ENCODE peak calls at places on chromosomes 12 and 14, in six cellular contexts. One of them, this sample, is unnamed.

GRCh38 chr12:124321556-124322270 is 26.8 kb downstream of the RFLNA start:
- DNase-seq in transverse colon: no peak
- DNase-seq in mammary epithelial cell: peak; percentile 9
- DNase-seq in right atrium auricular region: no peak
- DNase-seq in IMR-90: peak; percentile 19
- DNase-seq in heart right ventricle: no peak
- DNase-seq in this sample: no peak

GRCh38 chr12:121092034-121092433 is 40.6 kb upstream of the P2RX7 start:
- DNase-seq in mammary epithelial cell: no peak
- DNase-seq in right atrium auricular region: peak; percentile 30
- DNase-seq in heart right ventricle: no peak
- DNase-seq in transverse colon: no peak
- DNase-seq in IMR-90: no peak
- DNase-seq in this sample: no peak

GRCh38 chr14:55546212-55546874 is 33.7 kb upstream of the KTN1 start:
- DNase-seq in transverse colon: no peak
- DNase-seq in IMR-90: no peak
- DNase-seq in right atrium auricular region: no peak
- DNase-seq in heart right ventricle: no peak
- DNase-seq in mammary epithelial cell: no peak
- DNase-seq in this sample: no peak

GRCh38 chr12:112577473-112578334 is 159.0 kb downstream of the PTPN11 start:
- DNase-seq in heart right ventricle: no peak
- DNase-seq in right atrium auricular region: no peak
- DNase-seq in transverse colon: no peak
- DNase-seq in mammary epithelial cell: no peak
- DNase-seq in IMR-90: no peak
- DNase-seq in this sample: no peak

GRCh38 chr12:32025906-32026305 is 66.7 kb downstream of the RESF1 start:
- DNase-seq in IMR-90: no peak
- DNase-seq in heart right ventricle: no peak
- DNase-seq in transverse colon: peak; percentile 10
- DNase-seq in right atrium auricular region: no peak
- DNase-seq in mammary epithelial cell: no peak
- DNase-seq in this sample: no peak

GRCh38 chr12:131096681-131097181 is 143.0 kb downstream of the ADGRD1 start:
- DNase-seq in right atrium auricular region: no peak
- DNase-seq in heart right ventricle: no peak
- DNase-seq in IMR-90: no peak
- DNase-seq in mammary epithelial cell: no peak
- DNase-seq in transverse colon: no peak
- DNase-seq in this sample: no peak

GRCh38 chr12:16913832-16914490 is 308.0 kb upstream of the LMO3 start:
- DNase-seq in right atrium auricular region: no peak
- DNase-seq in mammary epithelial cell: peak; percentile 43
- DNase-seq in transverse colon: no peak
- DNase-seq in IMR-90: no peak
- DNase-seq in heart right ventricle: no peak
- DNase-seq in this sample: no peak

GRCh38 chr12:5599378-5599777 is 167.5 kb downstream of the NTF3 start:
- DNase-seq in IMR-90: no peak
- DNase-seq in right atrium auricular region: no peak
- DNase-seq in mammary epithelial cell: no peak
- DNase-seq in transverse colon: no peak
- DNase-seq in heart right ventricle: no peak
- DNase-seq in this sample: no peak

GRCh38 chr14:100467939-100468338 is 119.3 kb downstream of the BEGAIN start:
- DNase-seq in mammary epithelial cell: no peak
- DNase-seq in right atrium auricular region: peak; percentile 46
- DNase-seq in IMR-90: no peak
- DNase-seq in transverse colon: no peak
- DNase-seq in heart right ventricle: no peak
- DNase-seq in this sample: no peak

GRCh38 chr12:132491349-132491663 is 1.4 kb downstream of the FBRSL1 start:
- DNase-seq in heart right ventricle: no peak
- DNase-seq in mammary epithelial cell: no peak
- DNase-seq in right atrium auricular region: no peak
- DNase-seq in transverse colon: no peak
- DNase-seq in IMR-90: no peak
- DNase-seq in this sample: no peak

GRCh38 chr12:132493482-132494178 is 3.7 kb downstream of the FBRSL1 start:
- DNase-seq in mammary epithelial cell: no peak
- DNase-seq in right atrium auricular region: no peak
- DNase-seq in transverse colon: no peak
- DNase-seq in IMR-90: no peak
- DNase-seq in heart right ventricle: no peak
- DNase-seq in this sample: no peak

GRCh38 chr12:132491761-132492378 is 1.9 kb downstream of the FBRSL1 start:
- DNase-seq in heart right ventricle: no peak
- DNase-seq in right atrium auricular region: no peak
- DNase-seq in mammary epithelial cell: no peak
- DNase-seq in IMR-90: no peak
- DNase-seq in transverse colon: no peak
- DNase-seq in this sample: no peak

GRCh38 chr12:132492951-132493350 is 3.0 kb downstream of the FBRSL1 start:
- DNase-seq in heart right ventricle: no peak
- DNase-seq in transverse colon: no peak
- DNase-seq in right atrium auricular region: no peak
- DNase-seq in mammary epithelial cell: no peak
- DNase-seq in IMR-90: no peak
- DNase-seq in this sample: no peak

GRCh38 chr12:132492522-132492921 is 2.6 kb downstream of the FBRSL1 start:
- DNase-seq in IMR-90: no peak
- DNase-seq in heart right ventricle: no peak
- DNase-seq in mammary epithelial cell: no peak
- DNase-seq in right atrium auricular region: no peak
- DNase-seq in transverse colon: peak; percentile 35
- DNase-seq in this sample: no peak
- H3K4me3 ChIP-seq in IMR-90: no peak overlapping the region
- H3K4me3 ChIP-seq in heart right ventricle: no peak overlapping the region
- H3K4me3 ChIP-seq in mammary epithelial cell: no peak overlapping the region
- H3K4me3 ChIP-seq in right atrium auricular region: peak overlapping the region; percentile 69
- H3K4me3 ChIP-seq in transverse colon: no peak overlapping the region
- H3K4me3 ChIP-seq in this sample: peak overlapping the region; percentile 88

DNA sequence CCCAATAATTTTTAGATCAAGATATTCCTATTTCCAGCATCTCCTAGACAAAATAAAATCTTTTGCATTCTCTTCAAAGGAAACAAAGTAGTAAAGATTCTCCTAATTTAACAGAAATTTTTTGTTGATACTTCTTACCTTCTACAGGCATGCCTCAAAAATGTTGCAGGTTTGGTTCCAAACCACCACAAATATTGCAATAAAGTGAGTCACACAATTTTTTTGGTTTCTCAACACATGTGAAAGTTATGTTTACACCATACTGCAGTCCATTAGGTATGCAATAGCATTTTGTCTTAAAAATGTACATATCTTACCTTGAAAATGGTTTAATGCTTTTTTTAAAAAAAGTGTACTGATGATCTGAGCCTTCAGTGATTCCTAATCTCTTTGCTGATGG is 65.6 kb upstream of the USP15 start:
- DNase-seq in IMR-90: no peak
- DNase-seq in transverse colon: no peak
- DNase-seq in mammary epithelial cell: peak; percentile 86
- DNase-seq in right atrium auricular region: no peak
- DNase-seq in heart right ventricle: no peak
- DNase-seq in this sample: no peak
- H3K4me1 ChIP-seq in IMR-90: peaks cover 2% of the 10 kb centered on the region
- H3K4me1 ChIP-seq in transverse colon: peaks cover 21% of the 10 kb centered on the region
- H3K4me1 ChIP-seq in mammary epithelial cell: peaks cover 44% of the 10 kb centered on the region
- H3K4me1 ChIP-seq in right atrium auricular region: peaks cover 21% of the 10 kb centered on the region
- H3K4me1 ChIP-seq in heart right ventricle: peaks cover 21% of the 10 kb centered on the region
- H3K4me1 ChIP-seq in this sample: peaks cover 25% of the 10 kb centered on the region

GRCh38 chr12:50221228-50222008 is 54.2 kb upstream of the CERS5 start:
- DNase-seq in IMR-90: peak; percentile 91
- DNase-seq in right atrium auricular region: no peak
- DNase-seq in heart right ventricle: no peak
- DNase-seq in mammary epithelial cell: peak; percentile 66
- DNase-seq in transverse colon: no peak
- DNase-seq in this sample: no peak
- H3K4me3 ChIP-seq in IMR-90: peak overlapping the region; percentile 75
- H3K4me3 ChIP-seq in right atrium auricular region: peak overlapping the region; percentile 39
- H3K4me3 ChIP-seq in heart right ventricle: peak overlapping the region; percentile 42
- H3K4me3 ChIP-seq in mammary epithelial cell: peak overlapping the region; percentile 78
- H3K4me3 ChIP-seq in transverse colon: peak overlapping the region; percentile 32
- H3K4me3 ChIP-seq in this sample: peak overlapping the region; percentile 64

GRCh38 chr14:99234366-99234765 is 37.6 kb downstream of the BCL11B start:
- DNase-seq in transverse colon: no peak
- DNase-seq in IMR-90: no peak
- DNase-seq in heart right ventricle: no peak
- DNase-seq in mammary epithelial cell: no peak
- DNase-seq in right atrium auricular region: no peak
- DNase-seq in this sample: no peak
- H3K4me1 ChIP-seq in transverse colon: peaks cover 19% of the 10 kb centered on the region
- H3K4me1 ChIP-seq in IMR-90: no peaks in the 10 kb centered on the region
- H3K4me1 ChIP-seq in heart right ventricle: no peaks in the 10 kb centered on the region
- H3K4me1 ChIP-seq in mammary epithelial cell: peaks cover 7% of the 10 kb centered on the region
- H3K4me1 ChIP-seq in right atrium auricular region: no peaks in the 10 kb centered on the region
- H3K4me1 ChIP-seq in this sample: no peaks in the 10 kb centered on the region

GRCh38 chr14:92654206-92654901 is 94.1 kb downstream of the LGMN start:
- DNase-seq in heart right ventricle: no peak
- DNase-seq in right atrium auricular region: no peak
- DNase-seq in IMR-90: no peak
- DNase-seq in mammary epithelial cell: no peak
- DNase-seq in transverse colon: no peak
- DNase-seq in this sample: no peak

GRCh38 chr14:92655372-92655771 is 93.1 kb downstream of the LGMN start:
- DNase-seq in IMR-90: no peak
- DNase-seq in mammary epithelial cell: no peak
- DNase-seq in transverse colon: no peak
- DNase-seq in right atrium auricular region: no peak
- DNase-seq in heart right ventricle: no peak
- DNase-seq in this sample: no peak

GRCh38 chr14:92657457-92658142 is 90.8 kb downstream of the LGMN start:
- DNase-seq in IMR-90: no peak
- DNase-seq in right atrium auricular region: peak; percentile 74
- DNase-seq in mammary epithelial cell: no peak
- DNase-seq in transverse colon: peak; percentile 54
- DNase-seq in heart right ventricle: peak; percentile 55
- DNase-seq in this sample: peak; percentile 70

GRCh38 chr14:92656306-92656705 is 92.1 kb downstream of the LGMN start:
- DNase-seq in heart right ventricle: no peak
- DNase-seq in IMR-90: no peak
- DNase-seq in right atrium auricular region: no peak
- DNase-seq in mammary epithelial cell: no peak
- DNase-seq in transverse colon: no peak
- DNase-seq in this sample: no peak

DNA sequence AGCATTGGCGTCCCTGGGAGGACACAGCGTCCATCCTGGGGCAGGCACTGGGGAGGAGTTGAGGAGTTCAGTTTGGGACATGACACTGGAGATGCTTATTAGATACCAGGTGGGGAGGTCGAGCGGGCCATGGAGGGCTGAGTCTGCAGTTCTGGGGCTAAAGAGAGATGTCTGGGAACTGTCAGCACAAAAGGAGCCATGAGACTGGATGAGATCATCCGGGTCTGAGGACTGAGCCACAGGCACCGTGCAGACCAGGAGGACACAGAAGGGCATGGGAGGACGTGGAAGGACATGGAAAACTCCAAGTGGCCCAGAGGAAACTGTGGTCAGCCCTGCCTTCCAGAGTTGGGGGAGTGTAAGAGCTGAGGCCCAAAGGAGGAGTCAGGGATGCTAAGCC is 92.6 kb downstream of the LGMN start:
- DNase-seq in heart right ventricle: no peak
- DNase-seq in mammary epithelial cell: no peak
- DNase-seq in transverse colon: no peak
- DNase-seq in right atrium auricular region: no peak
- DNase-seq in IMR-90: no peak
- DNase-seq in this sample: no peak
- H3K4me3 ChIP-seq in heart right ventricle: no peak overlapping the region
- H3K4me3 ChIP-seq in mammary epithelial cell: no peak overlapping the region
- H3K4me3 ChIP-seq in transverse colon: no peak overlapping the region
- H3K4me3 ChIP-seq in right atrium auricular region: no peak overlapping the region
- H3K4me3 ChIP-seq in IMR-90: no peak overlapping the region
- H3K4me3 ChIP-seq in this sample: peak overlapping the region; percentile 1

DNA sequence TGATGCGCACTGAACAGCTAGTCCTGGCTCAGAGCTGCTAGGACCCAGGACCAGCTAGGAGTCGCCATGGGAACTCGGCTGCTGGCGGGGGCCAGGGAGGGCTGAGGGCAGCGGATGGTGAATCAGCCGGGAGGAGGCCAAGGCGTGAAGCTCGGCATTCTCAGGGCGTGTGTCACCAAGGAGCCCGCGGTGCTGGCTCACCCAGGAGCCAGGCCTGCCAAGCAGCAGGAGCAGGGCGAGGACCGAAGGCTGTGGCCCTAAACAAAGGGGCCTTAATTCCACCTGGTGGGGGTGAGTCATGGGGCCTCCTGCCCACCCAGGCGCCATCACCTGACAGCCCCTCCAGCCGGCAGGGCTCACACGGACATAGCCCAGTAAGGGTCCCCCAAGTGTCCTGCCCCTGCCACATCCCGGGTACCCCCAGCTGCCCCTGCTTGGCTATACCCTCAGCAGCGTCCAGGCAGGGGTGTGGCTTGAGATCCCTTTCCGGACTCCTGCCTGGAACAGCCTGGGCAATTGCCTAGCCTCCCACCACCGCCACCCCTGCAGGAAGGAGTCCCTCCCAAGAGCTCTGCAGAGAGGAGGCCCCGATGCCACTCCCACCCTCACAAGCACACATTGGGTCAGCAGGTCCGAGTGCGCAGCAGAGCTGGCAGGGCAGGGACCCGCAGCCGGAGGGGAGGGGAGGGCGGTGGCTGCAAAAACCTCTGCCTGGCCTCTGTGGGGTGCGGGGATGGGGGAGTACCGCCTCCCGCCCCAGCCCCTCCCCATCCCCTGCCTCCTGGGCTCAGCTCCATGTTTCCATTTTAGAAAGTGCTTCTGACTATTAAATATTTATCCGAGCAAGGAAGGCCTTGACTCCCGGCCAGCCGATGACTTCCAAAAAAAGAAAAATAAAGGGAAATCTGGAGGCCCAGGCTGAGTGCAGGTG is 4.7 kb downstream of the AHNAK2 start:
- DNase-seq in right atrium auricular region: peak; percentile 92
- DNase-seq in heart right ventricle: peak; percentile 62
- DNase-seq in IMR-90: peak; percentile 94
- DNase-seq in transverse colon: peak; percentile 87
- DNase-seq in mammary epithelial cell: peak; percentile 98
- DNase-seq in this sample: peak; percentile 57
- H3K4me1 ChIP-seq in right atrium auricular region: peaks cover 94% of the 10 kb centered on the region
- H3K4me1 ChIP-seq in heart right ventricle: peaks cover 50% of the 10 kb centered on the region
- H3K4me1 ChIP-seq in IMR-90: peaks cover 37% of the 10 kb centered on the region
- H3K4me1 ChIP-seq in transverse colon: peaks cover 84% of the 10 kb centered on the region
- H3K4me1 ChIP-seq in mammary epithelial cell: peaks cover 92% of the 10 kb centered on the region
- H3K4me1 ChIP-seq in this sample: peaks cover 83% of the 10 kb centered on the region

This sample was measured in left ventricle myocardium inferior.